ENCODE peak calls at places on chromosomes 3 and 15, in seven cellular contexts. G is IMR-90, N is mesendoderm, L is H9, O is neuronal stem cell, M is H1, U is trophoblast cell. D is an unnamed sample.

GRCh38 chr3:101017048-101017447 is 23.8 kb upstream of the ABI3BP start:
- DNase-seq in G (peak), N (no peak), L (no peak), O (no peak), M (no peak), U (no peak), D (peak)

GRCh38 chr3:150238995-150239612 is 169.0 kb upstream of the TSC22D2 start:
- DNase-seq in G (no peak), N (peak), L (peak), O (no peak), M (peak), U (no peak), D (no peak)

GRCh38 chr3:126014252-126014651 is 45.3 kb downstream of the ROPN1B start:
- DNase-seq in G (peak), N (no peak), L (peak), O (no peak), M (no peak), U (no peak), D (no peak)

GRCh38 chr3:116059421-116060096 is 385.7 kb downstream of the LSAMP start:
- DNase-seq in G (peak), N (peak), L (peak), O (no peak), M (no peak), U (no peak), D (peak)

GRCh38 chr3:126013742-126014141 is 44.8 kb downstream of the ROPN1B start:
- DNase-seq in G (no peak), N (no peak), L (peak), O (no peak), M (no peak), U (no peak), D (no peak)

GRCh38 chr3:100226712-100227429 is 33.9 kb upstream of the TBC1D23 start:
- DNase-seq in G (peak), N (peak), L (no peak), O (no peak), M (no peak), U (no peak), D (peak)

GRCh38 chr3:130354430-130354829 is 9.0 kb downstream of the COL6A5 start:
- DNase-seq in G (no peak), N (peak), L (no peak), O (no peak), M (no peak), U (no peak), D (no peak)

GRCh38 chr15:80199869-80200268 is 47.1 kb downstream of the FAH start:
- DNase-seq in G (no peak), N (no peak), L (no peak), O (no peak), M (peak), U (no peak), D (no peak)

GRCh38 chr3:13021141-13021933 is 51.9 kb downstream of the IQSEC1 start:
- DNase-seq in G (no peak), N (no peak), L (no peak), O (no peak), M (no peak), U (no peak), D (no peak)

GRCh38 chr3:23550402-23550801 is 255.4 kb upstream of the UBE2E1 start:
- DNase-seq in G (no peak), N (no peak), L (no peak), O (no peak), M (no peak), U (no peak), D (no peak)

GRCh38 chr3:59235221-59236012 is 185.6 kb upstream of the CFAP20DC start:
- DNase-seq in G (no peak), N (no peak), L (no peak), O (no peak), M (no peak), U (no peak), D (no peak)

GRCh38 chr3:29763115-29763514 is 482.2 kb downstream of the RBMS3 start:
- DNase-seq in G (no peak), N (no peak), L (no peak), O (no peak), M (no peak), U (no peak), D (no peak)

GRCh38 chr15:31200735-31201151 is 99.2 kb upstream of the TRPM1 start:
- DNase-seq in G (peak), N (peak), L (peak), O (peak), M (peak), U (peak), D (peak)

GRCh38 chr3:125110016-125110875 is 54.4 kb upstream of the HEG1 start:
- DNase-seq in G (peak), N (no peak), L (no peak), O (no peak), M (peak), U (no peak), D (peak)

GRCh38 chr3:177578488-177578887 is 381.2 kb upstream of the TBL1XR1 start:
- DNase-seq in G (no peak), N (no peak), L (no peak), O (no peak), M (no peak), U (no peak), D (no peak)

GRCh38 chr3:177571271-177571972 is 374.1 kb upstream of the TBL1XR1 start:
- DNase-seq in G (no peak), N (no peak), L (no peak), O (no peak), M (no peak), U (no peak), D (no peak)

GRCh38 chr3:177576754-177577153 is 379.5 kb upstream of the TBL1XR1 start:
- DNase-seq in G (no peak), N (no peak), L (no peak), O (no peak), M (no peak), U (no peak), D (no peak)

GRCh38 chr3:177569823-177570657 is 372.8 kb upstream of the TBL1XR1 start:
- DNase-seq in G (no peak), N (peak), L (no peak), O (no peak), M (no peak), U (no peak), D (no peak)

GRCh38 chr3:177574232-177574856 is 377.1 kb upstream of the TBL1XR1 start:
- DNase-seq in G (peak), N (peak), L (peak), O (peak), M (no peak), U (no peak), D (peak)
- H3K4ac ChIP-seq in G (peak), N (no peak), L (no peak), O (no peak), M (no peak), U (no peak), D (no peak)

DNA sequence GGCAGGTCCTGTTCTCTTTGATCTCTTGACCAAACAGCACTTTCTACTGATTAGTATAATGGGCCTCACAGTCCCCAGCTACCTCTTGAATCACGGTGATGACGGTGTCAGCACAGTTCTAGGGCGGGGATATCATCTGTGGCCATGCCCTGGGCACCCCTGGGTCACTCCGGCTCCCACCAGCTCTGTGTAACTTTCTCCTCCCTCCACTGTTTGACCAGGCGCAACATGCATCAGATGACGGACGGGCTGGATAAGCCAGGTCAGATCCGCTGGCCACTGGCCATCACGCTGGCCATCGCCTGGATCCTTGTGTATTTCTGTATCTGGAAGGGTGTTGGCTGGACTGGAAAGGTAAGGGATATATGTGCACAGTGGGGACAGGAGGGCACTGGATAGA is 29.6 kb downstream of the SLC6A1 start:
- DNase-seq in G (no peak), N (no peak), L (no peak), O (no peak), M (no peak), U (no peak), D (no peak)
- H3K23ac ChIP-seq in G (no peak), N (no peak), L (no peak), O (no peak), M (no peak), U (no peak), D (no peak)

DNA sequence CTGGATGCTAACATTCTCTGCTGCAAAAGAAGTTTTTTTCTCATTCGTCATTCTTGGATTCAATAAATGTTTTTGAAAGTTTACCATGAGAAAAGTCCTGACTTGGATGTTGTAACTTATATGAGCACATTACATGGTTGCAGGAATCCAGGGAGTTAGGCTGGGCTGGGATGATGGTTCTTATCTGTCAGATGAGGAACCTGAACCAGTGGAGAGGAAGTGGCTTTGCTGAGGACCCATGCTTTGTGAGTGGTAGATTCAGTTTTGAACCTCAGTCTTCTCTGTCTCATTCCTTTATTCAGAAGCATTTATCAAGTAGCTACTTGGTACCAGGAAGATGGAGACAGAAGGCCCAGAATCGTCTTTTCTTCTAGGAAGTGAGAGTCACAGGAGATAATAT is 3.7 kb upstream of the GASK1A start:
- DNase-seq in G (no peak), N (no peak), L (no peak), O (no peak), M (no peak), U (no peak), D (no peak)
- H2AK5ac ChIP-seq in G (no peak), N (no peak), L (no peak), O (no peak), M (no peak), U (no peak), D (no peak)

GRCh38 chr3:168998792-168999191 is 664.7 kb downstream of the MECOM start:
- DNase-seq in G (no peak), N (no peak), L (no peak), O (no peak), M (no peak), U (no peak), D (no peak)
- H3K4ac ChIP-seq in G (no peak), N (no peak), L (no peak), O (no peak), M (no peak), U (no peak), D (no peak)

GRCh38 chr3:86988986-86989385 is 2.0 kb downstream of the VGLL3 start:
- DNase-seq in G (no peak), N (no peak), L (no peak), O (no peak), M (no peak), U (no peak), D (no peak)

GRCh38 chr3:86988235-86988634 is 2.7 kb downstream of the VGLL3 start:
- DNase-seq in G (peak), N (no peak), L (no peak), O (no peak), M (no peak), U (no peak), D (peak)

GRCh38 chr3:86986666-86987420 is 4.1 kb downstream of the VGLL3 start:
- DNase-seq in G (peak), N (no peak), L (no peak), O (no peak), M (no peak), U (no peak), D (peak)

GRCh38 chr3:86985427-86985826 is 5.5 kb downstream of the VGLL3 start:
- DNase-seq in G (no peak), N (no peak), L (no peak), O (no peak), M (no peak), U (no peak), D (no peak)

GRCh38 chr3:86987421-86987715 is 3.6 kb downstream of the VGLL3 start:
- DNase-seq in G (no peak), N (no peak), L (no peak), O (no peak), M (no peak), U (no peak), D (no peak)
- H3K23ac ChIP-seq in G (peak), N (no peak), L (no peak), O (no peak), M (no peak), U (no peak), D (no peak)

GRCh38 chr15:99343208-99343607 is 91.9 kb downstream of the LRRC28 start:
- DNase-seq in G (no peak), N (no peak), L (no peak), O (no peak), M (no peak), U (no peak), D (no peak)
- H2AK5ac ChIP-seq in G (peak), N (no peak), L (no peak), O (no peak), M (no peak), U (no peak), D (peak)

DNA sequence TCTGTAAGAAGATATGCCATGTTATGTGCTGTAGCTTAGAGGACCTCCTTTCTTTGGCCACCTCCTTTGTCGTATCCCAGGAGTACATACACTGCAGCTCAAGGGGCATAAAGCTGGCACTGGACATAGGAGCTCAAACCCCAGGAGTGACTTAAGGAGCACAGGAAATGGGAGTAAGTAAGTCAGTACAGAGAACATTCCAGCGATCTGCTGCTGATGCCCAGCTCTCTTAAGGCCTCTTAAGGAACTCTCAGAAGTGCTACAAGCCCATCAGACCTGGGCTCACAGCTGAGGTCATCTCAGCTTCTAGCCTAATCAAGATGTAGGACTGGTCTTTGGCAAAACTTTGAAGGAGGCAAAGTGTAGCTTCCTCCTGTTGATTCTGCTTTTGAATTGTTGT is 21.6 kb upstream of the ACTL6A start:
- DNase-seq in G (no peak), N (no peak), L (no peak), O (no peak), M (no peak), U (no peak), D (no peak)
- H3K4ac ChIP-seq in G (no peak), N (no peak), L (no peak), O (no peak), M (no peak), U (no peak), D (no peak)